ENCODE peak calls at places on chromosomes 1 and 21, in six cellular contexts. A, H, V, G, M and L are unnamed samples.

GRCh38 chr1:86137458-86137857 is 19.1 kb downstream of the COL24A1 start:
- DNase-seq in A (no peak), H (no peak), V (no peak), G (no peak), M (no peak), L (no peak)

GRCh38 chr1:162081316-162081715 is 11.8 kb downstream of the NOS1AP start:
- DNase-seq in A (no peak), H (no peak), V (no peak), G (no peak), M (no peak), L (no peak)

GRCh38 chr1:185284533-185285244 is 32.4 kb downstream of the IVNS1ABP start:
- DNase-seq in A (no peak), H (no peak), V (no peak), G (no peak), M (peak), L (no peak)

GRCh38 chr1:50422946-50423669 is at the start of gene DMRTA2:
- DNase-seq in A (peak), H (no peak), V (no peak), G (peak), M (peak), L (peak)

GRCh38 chr21:41953249-41953830 is 478 bp downstream of the C2CD2 start:
- DNase-seq in A (no peak), H (no peak), V (no peak), G (peak), M (no peak), L (no peak)

GRCh38 chr1:50502147-50502546 is 78.9 kb upstream of the DMRTA2 start:
- DNase-seq in A (no peak), H (no peak), V (no peak), G (no peak), M (no peak), L (no peak)

GRCh38 chr1:31930827-31931226 is 7.3 kb downstream of the PTP4A2 start:
- DNase-seq in A (no peak), H (no peak), V (no peak), G (no peak), M (no peak), L (no peak)

GRCh38 chr1:29855761-29856160 is 619.4 kb downstream of the PTPRU start:
- DNase-seq in A (no peak), H (no peak), V (no peak), G (no peak), M (peak), L (no peak)

GRCh38 chr1:149942207-149942606 is 5.5 kb upstream of the MTMR11 start:
- DNase-seq in A (no peak), H (no peak), V (no peak), G (peak), M (peak), L (no peak)